ENCODE peak calls at places on chromosomes 3 and 15, in four cellular contexts. J, T, Z and I are unnamed samples.
A peak's percentile ranks its signal among the peaks of the same experiment; 100 is the strongest.

GRCh38 chr15:66883322-66883911 is 181.4 kb downstream of the SMAD6 start:
- DNase-seq in J (peak; percentile 98), T (peak; percentile 99), Z (no peak), I (peak; percentile 92)

GRCh38 chr3:150372320-150373118 is 35.6 kb upstream of the TSC22D2 start:
- DNase-seq in J (no peak), T (no peak), Z (no peak), I (no peak)

GRCh38 chr3:196156160-196156559 is 55.0 kb downstream of the ZDHHC19 start:
- DNase-seq in J (no peak), T (no peak), Z (no peak), I (no peak)

GRCh38 chr3:62226601-62227339 is 146.6 kb downstream of the FEZF2 start:
- DNase-seq in J (no peak), T (no peak), Z (no peak), I (no peak)

GRCh38 chr15:38253448-38253847 is 812 bp downstream of the SPRED1 start:
- DNase-seq in J (peak; percentile 28), T (peak; percentile 71), Z (no peak), I (peak; percentile 40)

GRCh38 chr3:192867645-192868044 is 50.0 kb downstream of the MB21D2 start:
- DNase-seq in J (no peak), T (no peak), Z (no peak), I (no peak)

GRCh38 chr3:173058229-173058628 is 82.8 kb downstream of the SPATA16 start:
- DNase-seq in J (no peak), T (no peak), Z (no peak), I (no peak)

GRCh38 chr3:171860830-171861535 is 17.8 kb downstream of the TMEM212 start:
- DNase-seq in J (no peak), T (peak; percentile 90), Z (no peak), I (no peak)

GRCh38 chr3:194573680-194574437 is 59.4 kb downstream of the TMEM44 start:
- DNase-seq in J (no peak), T (peak; percentile 72), Z (peak; percentile 21), I (peak; percentile 68)

GRCh38 chr3:9552252-9552999 is 1.2 kb downstream of the LHFPL4 start:
- DNase-seq in J (no peak), T (peak; percentile 48), Z (peak; percentile 47), I (peak; percentile 81)

GRCh38 chr15:64521726-64522164 is 61.4 kb downstream of the ZNF609 start:
- DNase-seq in J (peak; percentile 68), T (peak; percentile 46), Z (no peak), I (peak; percentile 38)

GRCh38 chr3:43062556-43063040 is 43.3 kb downstream of the POMGNT2 start:
- DNase-seq in J (no peak), T (peak; percentile 39), Z (peak; percentile 24), I (no peak)

GRCh38 chr15:41860049-41860828 is 21.6 kb downstream of the PLA2G4B start:
- DNase-seq in J (no peak), T (no peak), Z (no peak), I (no peak)

GRCh38 chr15:63918317-63918672 is 84.5 kb upstream of the HERC1 start:
- DNase-seq in J (no peak), T (no peak), Z (no peak), I (no peak)

GRCh38 chr3:160434071-160434470 is 15.5 kb downstream of the TRIM59 start:
- DNase-seq in J (no peak), T (peak; percentile 40), Z (no peak), I (no peak)

GRCh38 chr3:29170894-29171582 is 109.8 kb upstream of the RBMS3 start:
- DNase-seq in J (no peak), T (no peak), Z (no peak), I (no peak)
- H3K4me2 ChIP-seq in J (no peak overlapping the region), T (no peak overlapping the region), Z (peak overlapping the region; percentile 48), I (peak overlapping the region; percentile 49)

GRCh38 chr15:93378547-93378946 is 289.5 kb upstream of the RGMA start:
- DNase-seq in J (no peak), T (no peak), Z (no peak), I (no peak)
- H3K4me2 ChIP-seq in J (no peak overlapping the region), T (no peak overlapping the region), Z (no peak overlapping the region), I (no peak overlapping the region)

GRCh38 chr3:123385499-123385898 is 63.4 kb downstream of the ADCY5 start:
- DNase-seq in J (no peak), T (no peak), Z (no peak), I (no peak)
- H3K4me2 ChIP-seq in J (peak overlapping the region; percentile 55), T (no peak overlapping the region), Z (no peak overlapping the region), I (no peak overlapping the region)

DNA sequence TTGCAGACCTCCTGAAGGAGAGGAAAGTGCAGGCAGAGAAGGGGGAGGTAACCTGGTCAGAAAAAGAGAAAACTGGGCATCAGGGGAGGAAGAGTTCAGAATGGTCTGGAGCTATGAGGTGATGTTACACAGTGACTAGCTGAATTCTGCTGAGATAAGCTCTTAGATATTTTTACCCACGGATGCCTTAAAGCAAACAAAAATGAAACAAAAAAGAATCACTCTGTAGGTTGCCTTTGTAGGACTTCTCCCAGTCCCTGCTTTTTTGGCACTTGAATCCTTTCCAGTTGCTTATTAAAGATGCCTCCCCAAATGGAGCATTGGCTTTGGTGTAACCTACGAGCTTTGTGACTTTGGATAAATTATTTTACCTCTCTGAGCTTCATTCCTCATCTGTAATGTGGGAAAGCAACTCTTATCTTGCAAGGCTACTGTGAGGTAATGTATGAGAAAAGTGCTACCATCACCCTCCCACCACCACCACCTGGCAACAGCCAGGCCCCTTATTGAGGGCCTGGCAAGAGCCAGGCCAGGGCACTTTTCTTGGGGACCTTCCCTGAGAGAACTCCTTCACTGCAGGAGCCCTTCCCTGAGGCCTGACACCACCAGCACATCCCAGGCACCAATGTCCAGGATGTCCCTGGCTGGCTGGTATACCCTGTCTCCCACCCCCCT is 2.7 kb downstream of the CCR1 start:
- DNase-seq in J (no peak), T (no peak), Z (no peak), I (no peak)
- H3K4me2 ChIP-seq in J (no peak overlapping the region), T (no peak overlapping the region), Z (no peak overlapping the region), I (no peak overlapping the region)

DNA sequence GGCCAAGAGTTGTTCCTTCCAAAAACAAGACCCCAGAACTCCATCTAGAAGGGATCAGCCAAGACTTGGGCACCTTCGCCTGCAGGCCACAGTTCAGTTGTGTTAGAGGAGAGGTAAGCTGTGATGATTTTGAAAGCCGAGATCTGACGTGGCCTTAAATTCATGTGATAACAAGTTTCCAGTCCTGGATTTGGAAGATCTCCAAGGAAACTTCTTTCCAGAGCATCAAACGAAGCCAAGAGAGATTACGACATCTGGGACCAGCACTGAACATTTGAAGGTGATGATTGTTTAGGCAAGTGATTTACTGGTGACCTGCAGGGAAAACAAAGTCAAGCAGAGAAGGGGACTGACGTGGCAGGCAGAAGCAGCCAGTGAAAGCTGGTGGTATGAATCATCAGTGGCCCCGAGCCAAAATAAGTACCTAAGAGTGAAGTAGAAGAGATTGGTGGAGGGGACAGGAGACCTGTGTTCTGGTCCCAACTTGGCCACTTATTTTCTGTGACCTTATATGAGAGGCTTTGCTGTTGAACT is 339.0 kb upstream of the PROK2 start:
- DNase-seq in J (peak; percentile 75), T (peak; percentile 90), Z (no peak), I (peak; percentile 66)
- H3K4me2 ChIP-seq in J (peak overlapping the region; percentile 58), T (no peak overlapping the region), Z (no peak overlapping the region), I (no peak overlapping the region)

GRCh38 chr15:92914103-92914499 is 14.0 kb downstream of the CHD2 start:
- DNase-seq in J (no peak), T (no peak), Z (no peak), I (no peak)

GRCh38 chr15:92917606-92918407 is 17.7 kb downstream of the CHD2 start:
- DNase-seq in J (peak; percentile 90), T (peak; percentile 97), Z (peak; percentile 91), I (peak; percentile 96)

GRCh38 chr15:92915766-92916435 is 15.8 kb downstream of the CHD2 start:
- DNase-seq in J (no peak), T (no peak), Z (no peak), I (no peak)

GRCh38 chr15:92910451-92910850 is 10.3 kb downstream of the CHD2 start:
- DNase-seq in J (no peak), T (no peak), Z (no peak), I (no peak)

GRCh38 chr15:92914768-92915221 is 14.7 kb downstream of the CHD2 start:
- DNase-seq in J (no peak), T (no peak), Z (no peak), I (no peak)
- H3K4me2 ChIP-seq in J (peak overlapping the region; percentile 18), T (peak overlapping the region; percentile 8), Z (no peak overlapping the region), I (no peak overlapping the region)